ENCODE peak calls at places on chromosomes 7 and 10, in nine cellular contexts. V is esophagus squamous epithelium; G is CD8-positive, alpha-beta memory T cell; S is lower lobe of right lung; K is HCT116; B is gastrocnemius medialis; J is K562; C is DND-41; H is GM23248. P is an unnamed sample. For H3K36me3, the result is how much of the 10 kb centered on the place peaks cover.

GRCh38 chr10:74056081-74056818 is 58.3 kb downstream of the VCL start:
- DNase-seq in V (no peak), G (no peak), S (no peak), K (peak), B (peak), J (no peak), C (no peak), H (peak), P (peak)

GRCh38 chr7:1537631-1538412 is 7.3 kb downstream of the MAFK start:
- DNase-seq in V (no peak), G (no peak), S (peak), K (no peak), B (peak), J (peak), C (no peak), H (peak), P (no peak)

GRCh38 chr7:116284390-116284789 is 74.1 kb downstream of the TES start:
- DNase-seq in V (no peak), G (no peak), S (no peak), K (no peak), B (no peak), J (no peak), C (no peak), H (peak), P (no peak)

GRCh38 chr7:102942883-102943261 is 30.1 kb downstream of the LRRC17 start:
- DNase-seq in V (no peak), G (no peak), S (no peak), K (no peak), B (no peak), J (no peak), C (no peak), H (no peak), P (no peak)

GRCh38 chr10:80599424-80599847 is 61.7 kb downstream of the SH2D4B start:
- DNase-seq in V (no peak), G (no peak), S (peak), K (peak), B (no peak), J (peak), C (peak), H (peak), P (no peak)

GRCh38 chr7:120110169-120110568 is 162.8 kb upstream of the KCND2 start:
- DNase-seq in V (no peak), G (no peak), S (no peak), K (no peak), B (no peak), J (no peak), C (no peak), H (no peak), P (no peak)

GRCh38 chr7:44050121-44050914 is 5.8 kb downstream of the DBNL start:
- DNase-seq in V (no peak), G (no peak), S (no peak), K (no peak), B (no peak), J (no peak), C (no peak), H (no peak), P (no peak)

GRCh38 chr7:18574676-18575075 is 79.1 kb downstream of the HDAC9 start:
- DNase-seq in V (no peak), G (no peak), S (no peak), K (no peak), B (no peak), J (no peak), C (no peak), H (no peak), P (no peak)

GRCh38 chr10:118918689-118919088 is 110.8 kb upstream of the NANOS1 start:
- DNase-seq in V (no peak), G (no peak), S (no peak), K (no peak), B (no peak), J (no peak), C (no peak), H (no peak), P (no peak)

GRCh38 chr10:116960066-116960465 is 44.9 kb downstream of the SHTN1 start:
- DNase-seq in V (no peak), G (no peak), S (no peak), K (no peak), B (no peak), J (no peak), C (no peak), H (peak), P (no peak)

GRCh38 chr7:90766814-90767564 is 170.9 kb downstream of the CDK14 start:
- DNase-seq in V (no peak), G (no peak), S (no peak), K (no peak), B (peak), J (no peak), C (no peak), H (peak), P (no peak)

GRCh38 chr10:120580651-120581259 is 123.7 kb downstream of the PLPP4 start:
- DNase-seq in V (no peak), G (no peak), S (no peak), K (no peak), B (no peak), J (no peak), C (no peak), H (no peak), P (no peak)

GRCh38 chr7:47373871-47374451 is 207.9 kb downstream of the TNS3 start:
- DNase-seq in V (no peak), G (no peak), S (no peak), K (no peak), B (peak), J (no peak), C (no peak), H (no peak), P (no peak)

GRCh38 chr7:120919466-120919865 is 31.1 kb upstream of the ING3 start:
- DNase-seq in V (no peak), G (no peak), S (no peak), K (no peak), B (no peak), J (no peak), C (no peak), H (no peak), P (no peak)

GRCh38 chr7:45246339-45246738 is 88.7 kb downstream of the RAMP3 start:
- DNase-seq in V (no peak), G (no peak), S (no peak), K (no peak), B (no peak), J (no peak), C (no peak), H (no peak), P (no peak)

GRCh38 chr7:157498690-157499089 is 161.9 kb downstream of the DNAJB6 start:
- DNase-seq in V (no peak), G (no peak), S (no peak), K (no peak), B (no peak), J (no peak), C (no peak), H (no peak), P (no peak)

GRCh38 chr7:63900394-63901203 is 98.0 kb upstream of the ZNF722 start:
- DNase-seq in V (peak), G (peak), S (peak), K (no peak), B (peak), J (peak), C (peak), H (peak), P (peak)

GRCh38 chr10:115005771-115006170 is 67.8 kb downstream of the TRUB1 start:
- DNase-seq in V (no peak), G (no peak), S (no peak), K (no peak), B (no peak), J (no peak), C (no peak), H (no peak), P (no peak)

DNA sequence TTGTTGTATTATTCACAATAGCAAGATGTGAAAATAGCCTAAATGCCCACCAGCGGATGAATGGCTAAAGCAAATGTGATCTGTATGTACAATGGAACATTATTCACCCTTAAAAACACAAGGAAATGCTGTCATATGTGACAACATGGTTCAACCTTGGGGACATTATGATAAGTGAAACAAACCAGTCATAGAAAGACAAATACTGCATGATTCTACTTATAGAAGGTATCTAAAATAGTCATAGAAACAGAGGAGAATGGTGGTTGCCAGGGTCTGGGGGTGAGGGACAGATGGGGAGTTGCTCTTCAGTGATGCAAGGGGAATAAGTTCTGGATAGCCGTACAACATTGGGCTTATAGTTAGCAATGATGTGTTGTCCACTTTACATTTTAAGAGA is 58.4 kb downstream of the NRF1 start:
- DNase-seq in V (no peak), G (no peak), S (no peak), K (no peak), B (no peak), J (no peak), C (no peak), H (no peak), P (no peak)
- H3K27ac ChIP-seq in V (no peak), G (no peak), S (no peak), K (no peak), B (no peak), J (no peak), C (no peak), H (no peak), P (no peak)

DNA sequence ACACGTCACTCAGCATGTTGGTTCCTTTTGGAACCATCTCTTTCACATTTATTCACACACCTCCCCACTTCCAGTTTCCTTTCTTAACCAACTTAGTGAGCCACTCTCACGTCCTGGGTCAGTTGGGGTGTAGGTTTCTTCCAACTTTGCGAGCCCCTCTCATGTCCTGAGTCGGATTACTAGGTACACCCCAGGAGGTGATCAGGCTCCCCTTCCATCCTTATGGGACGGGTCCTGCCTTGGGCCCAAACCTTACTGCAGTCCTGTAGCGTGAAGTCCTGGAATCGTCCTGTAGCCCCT is 7.7 kb downstream of the ERV3-1 start:
- DNase-seq in V (no peak), G (no peak), S (no peak), K (no peak), B (no peak), J (no peak), C (no peak), H (no peak), P (no peak)
- H3K4me3 ChIP-seq in V (peak), G (no peak), S (no peak), K (no peak), B (no peak), J (peak), C (no peak), H (no peak), P (no peak)

DNA sequence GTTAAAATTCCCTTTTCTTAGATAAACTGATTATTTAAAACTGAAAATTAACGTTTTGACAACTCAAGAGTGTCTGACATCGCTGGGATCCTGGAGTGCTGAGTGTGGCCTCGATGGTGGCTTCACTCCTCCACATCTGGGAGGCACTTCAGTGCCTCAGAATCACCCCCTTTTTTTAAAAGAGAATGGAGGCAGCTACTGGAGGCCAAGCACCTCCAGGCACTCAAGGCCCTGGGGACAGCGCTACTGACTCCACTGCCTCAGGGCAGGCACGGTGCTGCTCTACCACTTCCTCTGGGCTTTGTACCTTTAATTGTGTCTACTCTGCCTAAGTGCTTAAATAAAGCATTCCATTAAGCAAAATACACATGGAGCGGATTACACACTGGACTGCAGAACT is 27.2 kb upstream of the NCAPG2 start:
- DNase-seq in V (no peak), G (no peak), S (no peak), K (no peak), B (no peak), J (no peak), C (no peak), H (no peak), P (no peak)
- H3K36me3 ChIP-seq in V (half or more), G (under half), S (under half), K (under half), B (half or more), J (half or more), C (half or more), H (under half), P (under half)

GRCh38 chr7:30913821-30914515 is 2.3 kb downstream of the AQP1 start:
- DNase-seq in V (no peak), G (no peak), S (no peak), K (no peak), B (no peak), J (peak), C (no peak), H (peak), P (no peak)
- H3K27ac ChIP-seq in V (no peak), G (no peak), S (peak), K (no peak), B (peak), J (peak), C (no peak), H (no peak), P (no peak)

DNA sequence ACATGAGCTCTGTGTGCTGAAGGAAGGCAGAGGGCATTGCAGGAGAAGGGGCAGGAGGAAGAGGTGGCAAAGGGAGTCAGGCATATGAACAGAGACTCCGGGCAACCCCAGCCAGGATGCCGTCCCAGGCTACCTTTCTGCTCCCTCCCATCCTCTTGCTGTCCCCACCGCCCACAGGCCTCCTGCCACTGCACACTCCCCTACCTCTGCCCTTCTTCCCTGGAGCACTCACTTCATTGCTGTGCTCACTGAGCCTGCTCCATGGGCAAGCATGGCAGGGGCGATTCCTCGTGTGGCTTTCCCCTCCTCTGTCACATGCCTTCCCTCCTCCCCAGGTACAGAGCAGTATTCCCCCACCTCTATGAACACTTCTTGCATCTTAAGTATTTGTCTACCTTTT is 93.4 kb downstream of the FANK1 start:
- DNase-seq in V (no peak), G (no peak), S (no peak), K (no peak), B (no peak), J (no peak), C (no peak), H (no peak), P (no peak)
- H3K4me3 ChIP-seq in V (no peak), G (no peak), S (no peak), K (no peak), B (no peak), J (no peak), C (no peak), H (no peak), P (no peak)

P was measured in CD4-positive, alpha-beta memory T cell.